ENCODE peak calls at places on chromosomes 5 and 9, in seven cellular contexts. R is GM06990, C is choroid plexus epithelial cell, X is GM04504, J is iris pigment epithelial cell, K is NCI-H460, Q is GM10248. S is an unnamed sample.

GRCh38 chr9:16559418-16560188 is 310.9 kb downstream of the BNC2 start:
- DNase-seq in K (no peak), J (no peak), Q (no peak), R (no peak), X (no peak), C (no peak), S (no peak)

GRCh38 chr5:53318303-53318702 is 162.1 kb upstream of the FST start:
- DNase-seq in K (no peak), C (no peak), R (no peak), J (no peak), Q (no peak), X (no peak), S (no peak)

GRCh38 chr9:90285946-90286345 is 356.7 kb downstream of the DIRAS2 start:
- DNase-seq in R (no peak), K (no peak), J (no peak), Q (no peak), X (no peak), C (no peak), S (no peak)

GRCh38 chr5:81353189-81353588 is 40.7 kb downstream of the ACOT12 start:
- DNase-seq in R (no peak), Q (no peak), J (no peak), K (no peak), X (no peak), C (no peak), S (no peak)

GRCh38 chr9:17531642-17532254 is 47.1 kb upstream of the SH3GL2 start:
- DNase-seq in R (no peak), K (peak; percentile 21), X (peak; percentile 7), Q (peak; percentile 54), J (peak; percentile 46), C (peak; percentile 79), S (peak; percentile 20)

GRCh38 chr9:128225770-128226753 is 22.9 kb downstream of the DNM1 start:
- DNase-seq in R (no peak), J (no peak), Q (no peak), X (no peak), C (no peak), K (no peak), S (no peak)

GRCh38 chr5:173268750-173269580 is 34.0 kb upstream of the NKX2-5 start:
- DNase-seq in C (no peak), X (no peak), Q (no peak), K (no peak), R (no peak), J (no peak), S (no peak)

GRCh38 chr9:136046555-136046921 is 48.6 kb downstream of the NACC2 start:
- DNase-seq in R (no peak), X (no peak), K (no peak), Q (no peak), J (no peak), C (no peak), S (no peak)

GRCh38 chr9:76510041-76510440 is 51.1 kb downstream of the GCNT1 start:
- DNase-seq in J (peak; percentile 22), R (no peak), Q (no peak), X (peak; percentile 44), K (no peak), C (peak; percentile 25), S (no peak)

GRCh38 chr5:151148583-151148982 is 9.0 kb downstream of the ANXA6 start:
- DNase-seq in R (no peak), Q (no peak), K (no peak), C (no peak), X (no peak), J (no peak), S (no peak)

GRCh38 chr5:40654377-40655006 is 25.2 kb upstream of the PTGER4 start:
- DNase-seq in X (no peak), C (no peak), R (no peak), K (no peak), Q (no peak), J (no peak), S (no peak)

GRCh38 chr9:79763861-79764260 is 192.1 kb downstream of the TLE4 start:
- DNase-seq in C (peak; percentile 18), R (no peak), X (no peak), J (no peak), Q (no peak), K (no peak), S (no peak)

GRCh38 chr5:108900668-108901067 is 153.0 kb downstream of the FER start:
- DNase-seq in Q (no peak), K (no peak), C (no peak), R (no peak), X (no peak), J (peak; percentile 41), S (no peak)

GRCh38 chr5:98402130-98402529 is 371.3 kb upstream of the RGMB start:
- DNase-seq in J (no peak), K (no peak), R (no peak), C (no peak), X (no peak), Q (no peak), S (no peak)

GRCh38 chr9:78298046-78298511 is 1.2 kb downstream of the PSAT1 start:
- DNase-seq in J (no peak), K (no peak), R (no peak), C (no peak), X (no peak), Q (peak; percentile 24), S (no peak)

GRCh38 chr5:32202394-32202793 is 28.3 kb upstream of the GOLPH3 start:
- DNase-seq in K (no peak), R (no peak), X (peak; percentile 63), C (peak; percentile 31), Q (no peak), J (peak; percentile 63), S (no peak)

GRCh38 chr9:4258321-4259093 is 41.4 kb downstream of the GLIS3 start:
- DNase-seq in J (peak; percentile 72), C (peak; percentile 58), K (no peak), R (no peak), X (no peak), Q (no peak), S (no peak)

GRCh38 chr5:116613445-116613844 is 38.8 kb upstream of the SEMA6A start:
- DNase-seq in Q (no peak), J (no peak), C (no peak), X (no peak), K (no peak), R (no peak), S (no peak)

GRCh38 chr5:150637245-150638052 is 3.0 kb upstream of the SYNPO start:
- DNase-seq in R (no peak), X (peak; percentile 77), Q (no peak), J (peak; percentile 94), C (peak; percentile 94), K (peak; percentile 79), S (peak; percentile 78)

GRCh38 chr9:120970249-120970648 is 43.7 kb upstream of the TRAF1 start:
- DNase-seq in J (peak; percentile 35), Q (no peak), X (no peak), R (no peak), K (no peak), C (no peak), S (no peak)

GRCh38 chr5:127673401-127673800 is 24.5 kb downstream of the CTXN3 start:
- DNase-seq in R (no peak), J (peak; percentile 59), C (peak; percentile 36), Q (no peak), K (peak; percentile 22), X (no peak), S (no peak)

GRCh38 chr5:59115345-59115744 is 532.5 kb downstream of the RAB3C start:
- DNase-seq in R (no peak), J (peak; percentile 51), X (no peak), K (no peak), C (peak; percentile 74), Q (no peak), S (no peak)

S was measured in H54.